ENCODE peak calls at places on chromosomes 6 and 20, in four cellular contexts. One of them, this sample, is unnamed.
A peak's percentile ranks its signal among the peaks of the same experiment; 100 is the strongest.

GRCh38 chr6:72321741-72322140 is 300.1 kb upstream of the KCNQ5 start:
- DNase-seq in HepG2: no peak
- DNase-seq in H1: no peak
- DNase-seq in NT2/D1: no peak
- DNase-seq in this sample: no peak

GRCh38 chr6:96898241-96898851 is 655 bp upstream of the NDUFAF4 start:
- DNase-seq in HepG2: no peak
- DNase-seq in NT2/D1: no peak
- DNase-seq in H1: no peak
- DNase-seq in this sample: no peak

GRCh38 chr20:17966432-17967312 is 1.9 kb downstream of the SNX5 start:
- DNase-seq in NT2/D1: no peak
- DNase-seq in HepG2: peak; percentile 67
- DNase-seq in H1: no peak
- DNase-seq in this sample: no peak

GRCh38 chr20:17699931-17700351 is at the start of gene BANF2:
- DNase-seq in H1: no peak
- DNase-seq in HepG2: no peak
- DNase-seq in NT2/D1: no peak
- DNase-seq in this sample: no peak

GRCh38 chr6:169972736-169973135 is 221.3 kb downstream of the ERMARD start:
- DNase-seq in HepG2: no peak
- DNase-seq in NT2/D1: no peak
- DNase-seq in H1: no peak
- DNase-seq in this sample: no peak

GRCh38 chr20:25277051-25277801 is 29.3 kb downstream of the PYGB start:
- DNase-seq in HepG2: no peak
- DNase-seq in NT2/D1: no peak
- DNase-seq in H1: no peak
- DNase-seq in this sample: no peak

GRCh38 chr20:32680544-32681174 is 6.9 kb upstream of the C20orf203 start:
- DNase-seq in HepG2: no peak
- DNase-seq in H1: no peak
- DNase-seq in NT2/D1: no peak
- DNase-seq in this sample: no peak

GRCh38 chr6:129895692-129896091 is 34.6 kb upstream of the TMEM244 start:
- DNase-seq in HepG2: no peak
- DNase-seq in NT2/D1: no peak
- DNase-seq in H1: no peak
- DNase-seq in this sample: no peak

GRCh38 chr6:162203287-162203686 is 524.3 kb downstream of the PRKN start:
- DNase-seq in NT2/D1: no peak
- DNase-seq in H1: no peak
- DNase-seq in HepG2: no peak
- DNase-seq in this sample: no peak

GRCh38 chr6:124530926-124531325 is 431.3 kb upstream of the RNF217 start:
- DNase-seq in H1: no peak
- DNase-seq in NT2/D1: no peak
- DNase-seq in HepG2: no peak
- DNase-seq in this sample: no peak

GRCh38 chr6:140897804-140898573 is 1234.7 kb upstream of the GJE1 start:
- DNase-seq in NT2/D1: no peak
- DNase-seq in HepG2: peak; percentile 85
- DNase-seq in H1: no peak
- DNase-seq in this sample: peak; percentile 67

GRCh38 chr6:27608916-27609883 is 136.3 kb upstream of the ZNF184 start:
- DNase-seq in HepG2: peak; percentile 61
- DNase-seq in H1: no peak
- DNase-seq in NT2/D1: no peak
- DNase-seq in this sample: peak; percentile 72

GRCh38 chr6:159935633-159936032 is 33.2 kb upstream of the IGF2R start:
- DNase-seq in NT2/D1: no peak
- DNase-seq in HepG2: no peak
- DNase-seq in H1: no peak
- DNase-seq in this sample: no peak

DNA sequence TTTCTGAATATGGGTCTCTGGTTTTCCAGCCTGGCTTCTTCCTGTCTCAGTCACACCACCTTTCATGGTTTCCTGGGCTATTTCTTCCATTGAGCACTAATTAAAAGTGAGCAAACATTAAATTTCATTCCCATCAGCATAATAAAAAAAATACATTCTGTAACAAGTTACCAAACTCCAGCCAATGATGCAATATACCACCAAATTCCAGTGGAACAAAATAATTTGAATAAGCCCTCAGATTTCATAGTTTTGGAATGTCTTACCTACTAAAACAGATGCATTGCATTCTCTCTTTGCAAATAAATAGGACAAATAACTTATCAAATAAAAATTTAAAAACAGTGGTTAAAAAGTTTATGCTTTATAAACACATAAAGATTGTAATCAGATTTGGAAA is 97.8 kb upstream of the PRDM1 start:
- DNase-seq in NT2/D1: no peak
- DNase-seq in HepG2: no peak
- DNase-seq in H1: no peak
- DNase-seq in this sample: no peak
- TF ChIP-seq YY1 in NT2/D1: no peak
- TF ChIP-seq YY1 in HepG2: no peak
- TF ChIP-seq YY1 in H1: no peak
- TF ChIP-seq YY1 in this sample: no peak

GRCh38 chr20:37567331-37567665 is 39.6 kb upstream of the BLCAP start:
- DNase-seq in HepG2: no peak
- DNase-seq in NT2/D1: no peak
- DNase-seq in H1: no peak
- DNase-seq in this sample: no peak
- TF ChIP-seq YY1 in HepG2: no peak
- TF ChIP-seq YY1 in NT2/D1: no peak
- TF ChIP-seq YY1 in H1: no peak
- TF ChIP-seq YY1 in this sample: no peak

GRCh38 chr6:37693079-37693478 is 4.6 kb downstream of the MDGA1 start:
- DNase-seq in HepG2: no peak
- DNase-seq in NT2/D1: no peak
- DNase-seq in H1: no peak
- DNase-seq in this sample: no peak

GRCh38 chr6:37691904-37692806 is 5.5 kb downstream of the MDGA1 start:
- DNase-seq in H1: peak; percentile 69
- DNase-seq in NT2/D1: peak; percentile 49
- DNase-seq in HepG2: peak; percentile 47
- DNase-seq in this sample: peak; percentile 51

GRCh38 chr6:37689356-37689755 is 8.3 kb downstream of the MDGA1 start:
- DNase-seq in H1: no peak
- DNase-seq in HepG2: no peak
- DNase-seq in NT2/D1: no peak
- DNase-seq in this sample: no peak

GRCh38 chr6:37693546-37694250 is 4.0 kb downstream of the MDGA1 start:
- DNase-seq in HepG2: no peak
- DNase-seq in H1: no peak
- DNase-seq in NT2/D1: no peak
- DNase-seq in this sample: no peak

DNA sequence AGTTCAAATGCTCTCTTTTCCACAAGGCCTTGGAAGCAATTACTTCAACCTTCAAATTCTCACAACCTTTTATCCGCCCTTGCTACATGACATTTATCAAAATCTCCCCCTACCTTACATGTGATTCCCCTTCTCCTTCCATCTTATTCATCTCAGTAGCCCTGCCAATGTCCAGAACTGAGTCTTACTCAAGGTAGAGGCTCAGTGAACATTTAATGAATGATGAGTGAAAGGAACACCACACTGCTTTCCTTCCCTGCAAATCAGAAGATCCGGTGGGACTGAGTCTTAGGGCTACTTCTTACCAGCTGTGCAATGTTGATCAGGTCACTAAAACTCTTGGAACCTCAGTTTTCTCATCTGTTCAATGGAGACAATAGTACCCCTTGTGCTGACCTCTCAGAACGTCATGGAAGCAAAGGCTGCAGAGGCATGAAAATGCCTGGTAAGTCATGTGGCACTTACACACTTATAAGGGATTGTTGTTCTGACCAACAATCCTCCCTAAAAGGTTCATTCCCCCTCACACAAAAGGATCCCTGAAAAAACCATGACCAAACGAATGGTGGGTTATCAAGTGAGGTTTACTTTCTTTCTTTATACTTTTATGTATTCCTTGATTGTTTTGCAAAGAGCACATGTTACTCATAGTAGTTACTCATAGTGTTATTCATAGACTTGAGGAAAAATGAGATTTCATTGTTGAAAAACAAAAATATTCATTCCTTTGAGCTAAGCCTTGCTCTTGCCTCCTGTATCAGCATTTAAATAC is 6.5 kb downstream of the MDGA1 start:
- DNase-seq in NT2/D1: no peak
- DNase-seq in HepG2: no peak
- DNase-seq in H1: no peak
- DNase-seq in this sample: no peak
- TF ChIP-seq YY1 in NT2/D1: no peak
- TF ChIP-seq YY1 in HepG2: no peak
- TF ChIP-seq YY1 in H1: no peak
- TF ChIP-seq YY1 in this sample: no peak

DNA sequence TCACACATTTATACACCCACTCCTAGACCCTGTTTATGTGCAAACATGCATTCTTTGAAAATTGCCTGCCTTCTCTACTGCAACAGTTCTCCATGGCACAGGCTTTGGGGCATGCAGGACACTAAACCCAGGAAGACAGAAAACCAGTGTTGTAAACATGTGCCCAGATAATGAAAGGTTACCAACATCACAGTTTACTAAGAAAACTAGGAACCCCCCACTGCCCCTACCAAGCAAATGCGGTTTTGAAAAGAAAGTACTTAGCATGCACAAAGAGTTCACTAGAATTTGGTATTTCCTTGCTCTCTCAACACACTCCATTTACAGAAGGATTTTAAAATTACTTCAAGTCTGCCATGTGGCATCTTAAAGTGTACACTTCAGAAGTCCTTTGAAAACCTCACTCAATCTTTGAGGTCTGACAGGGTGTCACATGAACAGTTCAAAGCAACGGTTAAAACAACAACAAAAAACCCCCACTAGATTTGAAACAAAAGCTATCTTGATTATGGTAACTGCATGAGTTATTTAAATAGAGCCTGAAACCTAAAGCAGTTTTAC is 245.0 kb downstream of the GMPR start:
- DNase-seq in HepG2: no peak
- DNase-seq in H1: no peak
- DNase-seq in NT2/D1: no peak
- DNase-seq in this sample: no peak
- TF ChIP-seq YY1 in HepG2: no peak
- TF ChIP-seq YY1 in H1: no peak
- TF ChIP-seq YY1 in NT2/D1: no peak
- TF ChIP-seq YY1 in this sample: no peak

DNA sequence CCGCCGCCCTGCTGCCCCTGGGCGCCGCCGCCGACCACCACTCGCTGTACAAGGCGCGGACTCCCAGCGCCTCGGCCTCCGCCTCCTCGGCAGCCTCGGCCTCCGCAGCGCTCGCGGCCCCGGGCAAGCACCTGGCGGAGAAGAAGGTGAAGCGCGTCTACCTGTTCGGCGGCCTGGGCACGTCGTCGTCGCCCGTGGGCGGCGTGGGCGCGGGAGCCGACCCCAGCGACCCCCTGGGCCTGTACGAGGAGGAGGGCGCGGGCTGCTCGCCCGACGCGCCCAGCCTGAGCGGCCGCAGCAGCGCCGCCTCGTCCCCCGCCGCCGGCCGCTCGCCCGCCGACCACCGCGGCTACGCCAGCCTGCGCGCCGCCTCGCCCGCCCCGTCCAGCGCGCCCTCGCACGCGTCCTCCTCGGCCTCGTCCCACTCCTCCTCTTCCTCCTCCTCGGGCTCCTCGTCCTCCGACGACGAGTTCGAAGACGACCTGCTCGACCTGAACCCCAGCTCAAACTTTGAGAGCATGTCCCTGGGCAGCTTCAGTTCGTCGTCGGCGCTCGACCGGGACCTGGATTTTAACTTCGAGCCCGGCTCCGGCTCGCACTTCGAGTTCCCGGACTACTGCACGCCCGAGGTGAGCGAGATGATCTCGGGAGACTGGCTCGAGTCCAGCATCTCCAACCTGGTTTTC is 1.9 kb downstream of the SOX4 start:
- DNase-seq in HepG2: no peak
- DNase-seq in H1: no peak
- DNase-seq in NT2/D1: no peak
- DNase-seq in this sample: no peak
- TF ChIP-seq YY1 in HepG2: no peak
- TF ChIP-seq YY1 in H1: no peak
- TF ChIP-seq YY1 in NT2/D1: no peak
- TF ChIP-seq YY1 in this sample: no peak

This sample was measured in HCT116.